ENCODE peak calls at places on chromosomes 11 and 22, in seven cellular contexts. E is small intestine; D is IMR-90; O is stimulated activated CD8-positive, alpha-beta memory T cell treated with anti-CD3 and anti-CD28 coated beads, Interleukin-15, amount 100 ng/mL, for 1 hour; K is naive thymus-derived CD8-positive, alpha-beta T cell; Z is CD4-positive, CD25-positive, alpha-beta regulatory T cell; S is nucleus accumbens. B is an unnamed sample.

GRCh38 chr22:41405588-41405987 is 23.8 kb downstream of the TEF start:
- DNase-seq in S (no peak), E (no peak), Z (peak), K (no peak), O (no peak), D (no peak), B (no peak)

GRCh38 chr11:26410967-26411366 is 79.0 kb downstream of the ANO3 start:
- DNase-seq in E (no peak), O (no peak), Z (no peak), D (no peak), K (no peak), S (no peak), B (no peak)

GRCh38 chr11:16603245-16603644 is 135.2 kb upstream of the C11orf58 start:
- DNase-seq in K (no peak), S (no peak), Z (no peak), O (no peak), E (no peak), D (no peak), B (no peak)

GRCh38 chr11:104005234-104005855 is 31.1 kb upstream of the DDI1 start:
- DNase-seq in D (peak), E (no peak), Z (no peak), K (no peak), O (no peak), S (no peak), B (no peak)

GRCh38 chr11:131802416-131802815 is 432.0 kb downstream of the NTM start:
- DNase-seq in Z (no peak), S (no peak), D (no peak), O (no peak), E (no peak), K (no peak), B (no peak)

GRCh38 chr11:134564472-134565200 is 152.6 kb upstream of the B3GAT1 start:
- DNase-seq in E (no peak), O (no peak), Z (no peak), K (no peak), D (no peak), S (no peak), B (no peak)

GRCh38 chr11:125235006-125235405 is 70.5 kb downstream of the PKNOX2 start:
- DNase-seq in D (no peak), E (no peak), Z (no peak), K (no peak), S (no peak), O (no peak), B (no peak)

GRCh38 chr11:115656684-115657083 is 152.5 kb upstream of the CADM1 start:
- DNase-seq in D (no peak), K (no peak), S (no peak), E (peak), O (no peak), Z (no peak), B (no peak)

B was measured in uterus.